ENCODE peak calls at places on chromosomes 11 and 22, in ten cellular contexts. X, P, G, V, Y, J, K, T, N and F are unnamed samples.

GRCh38 chr11:113338730-113339129 is 24.3 kb downstream of the TTC12 start:
- DNase-seq in X (no peak), P (no peak), G (no peak), V (no peak), Y (no peak), J (no peak), K (no peak), T (peak; percentile 30), N (no peak), F (no peak)

GRCh38 chr22:43094085-43094484 is 4.9 kb upstream of the TTLL1 start:
- DNase-seq in X (peak; percentile 7), P (no peak), G (no peak), V (no peak), Y (no peak), J (no peak), K (peak; percentile 76), T (no peak), N (no peak), F (peak; percentile 93)

GRCh38 chr11:43736502-43737193 is 56.1 kb downstream of the HSD17B12 start:
- DNase-seq in X (peak; percentile 38), P (no peak), G (no peak), V (no peak), Y (no peak), J (no peak), K (no peak), T (no peak), N (peak; percentile 85), F (peak; percentile 72)

GRCh38 chr22:48889209-48889830 is 938.4 kb downstream of the BRD1 start:
- DNase-seq in X (no peak), P (no peak), G (no peak), V (no peak), Y (no peak), J (no peak), K (no peak), T (no peak), N (no peak), F (no peak)

GRCh38 chr11:128688031-128688713 is 5.7 kb upstream of the FLI1 start:
- DNase-seq in X (no peak), P (no peak), G (no peak), V (no peak), Y (no peak), J (no peak), K (no peak), T (no peak), N (no peak), F (no peak)

GRCh38 chr11:834371-835316 is 1.9 kb downstream of the CD151 start:
- DNase-seq in X (peak; percentile 90), P (no peak), G (no peak), V (no peak), Y (no peak), J (no peak), K (peak; percentile 82), T (no peak), N (peak; percentile 93), F (peak; percentile 31)

GRCh38 chr22:27151407-27151806 is 494.0 kb downstream of the MIAT start:
- DNase-seq in X (no peak), P (no peak), G (no peak), V (no peak), Y (no peak), J (no peak), K (no peak), T (no peak), N (no peak), F (no peak)

GRCh38 chr11:129861702-129862107 is 33.7 kb downstream of the NFRKB start:
- DNase-seq in X (peak; percentile 98), P (no peak), G (no peak), V (no peak), Y (peak; percentile 40), J (peak; percentile 76), K (no peak), T (peak; percentile 41), N (peak; percentile 84), F (no peak)

GRCh38 chr11:126391970-126392637 is 36.6 kb downstream of the ST3GAL4 start:
- DNase-seq in X (no peak), P (no peak), G (no peak), V (no peak), Y (no peak), J (no peak), K (no peak), T (peak; percentile 40), N (no peak), F (peak; percentile 81)

GRCh38 chr22:17369553-17370035 is 334 bp downstream of the CECR2 start:
- DNase-seq in X (no peak), P (no peak), G (no peak), V (no peak), Y (no peak), J (peak; percentile 58), K (no peak), T (peak; percentile 60), N (peak; percentile 11), F (no peak)

GRCh38 chr11:128196235-128196634 is 391.1 kb downstream of the ETS1 start:
- DNase-seq in X (no peak), P (no peak), G (no peak), V (no peak), Y (no peak), J (no peak), K (no peak), T (no peak), N (no peak), F (peak; percentile 77)

GRCh38 chr11:116310215-116310614 is 462.6 kb downstream of the BUD13 start:
- DNase-seq in X (peak; percentile 42), P (no peak), G (no peak), V (no peak), Y (no peak), J (no peak), K (no peak), T (no peak), N (no peak), F (no peak)

GRCh38 chr11:76152741-76153608 is 53.3 kb downstream of the WNT11 start:
- DNase-seq in X (no peak), P (no peak), G (no peak), V (no peak), Y (no peak), J (no peak), K (no peak), T (no peak), N (no peak), F (no peak)